ENCODE peak calls at places on chromosomes 1 and 21, in four cellular contexts. One of them, this sample, is unnamed.

GRCh38 chr1:104072915-104073371 is 323.2 kb downstream of the AMY1C start:
- DNase-seq in left ventricle myocardium superior: no peak
- DNase-seq in esophagus squamous epithelium: no peak
- DNase-seq in adipocyte: no peak
- DNase-seq in this sample: no peak

GRCh38 chr1:245156041-245156735 is 1.4 kb downstream of the KIF26B start:
- DNase-seq in adipocyte: peak
- DNase-seq in esophagus squamous epithelium: no peak
- DNase-seq in left ventricle myocardium superior: peak
- DNase-seq in this sample: no peak

GRCh38 chr1:10549919-10550656 is 75.3 kb downstream of the PEX14 start:
- DNase-seq in esophagus squamous epithelium: no peak
- DNase-seq in adipocyte: no peak
- DNase-seq in left ventricle myocardium superior: no peak
- DNase-seq in this sample: no peak

GRCh38 chr1:54978528-54979326 is 1.7 kb upstream of the TMEM61 start:
- DNase-seq in esophagus squamous epithelium: no peak
- DNase-seq in left ventricle myocardium superior: no peak
- DNase-seq in adipocyte: no peak
- DNase-seq in this sample: no peak

GRCh38 chr1:1326075-1326605 is 1.5 kb downstream of the CPTP start:
- DNase-seq in adipocyte: no peak
- DNase-seq in esophagus squamous epithelium: no peak
- DNase-seq in left ventricle myocardium superior: no peak
- DNase-seq in this sample: no peak

GRCh38 chr1:10054465-10054864 is 21.7 kb downstream of the UBE4B start:
- DNase-seq in adipocyte: no peak
- DNase-seq in left ventricle myocardium superior: no peak
- DNase-seq in esophagus squamous epithelium: no peak
- DNase-seq in this sample: no peak

GRCh38 chr1:62438163-62438562 is 1.3 kb downstream of the USP1 start:
- DNase-seq in left ventricle myocardium superior: no peak
- DNase-seq in adipocyte: peak
- DNase-seq in esophagus squamous epithelium: no peak
- DNase-seq in this sample: no peak

GRCh38 chr1:89089962-89090361 is 25.0 kb upstream of the GBP1 start:
- DNase-seq in left ventricle myocardium superior: no peak
- DNase-seq in esophagus squamous epithelium: no peak
- DNase-seq in adipocyte: no peak
- DNase-seq in this sample: no peak

GRCh38 chr1:209250970-209251636 is 332.4 kb upstream of the CAMK1G start:
- DNase-seq in adipocyte: no peak
- DNase-seq in left ventricle myocardium superior: no peak
- DNase-seq in esophagus squamous epithelium: no peak
- DNase-seq in this sample: no peak

GRCh38 chr1:1085171-1085841 is 11.2 kb upstream of the RNF223 start:
- DNase-seq in esophagus squamous epithelium: no peak
- DNase-seq in adipocyte: no peak
- DNase-seq in left ventricle myocardium superior: no peak
- DNase-seq in this sample: no peak

GRCh38 chr1:41880261-41880660 is 38.5 kb downstream of the HIVEP3 start:
- DNase-seq in left ventricle myocardium superior: no peak
- DNase-seq in adipocyte: no peak
- DNase-seq in esophagus squamous epithelium: no peak
- DNase-seq in this sample: no peak

GRCh38 chr1:7501259-7501560 is 269.9 kb upstream of the VAMP3 start:
- DNase-seq in esophagus squamous epithelium: no peak
- DNase-seq in adipocyte: no peak
- DNase-seq in left ventricle myocardium superior: no peak
- DNase-seq in this sample: no peak

GRCh38 chr21:17726047-17726446 is 93.1 kb downstream of the C21orf91 start:
- DNase-seq in adipocyte: no peak
- DNase-seq in left ventricle myocardium superior: no peak
- DNase-seq in esophagus squamous epithelium: no peak
- DNase-seq in this sample: no peak

GRCh38 chr1:248841702-248842395 is 3.8 kb downstream of the ZNF672 start:
- DNase-seq in left ventricle myocardium superior: peak
- DNase-seq in esophagus squamous epithelium: no peak
- DNase-seq in adipocyte: peak
- DNase-seq in this sample: no peak

This sample was measured in cortex of kidney.